ENCODE peak calls at places on chromosomes 1 and 21, in eight cellular contexts. One of them, this sample, is unnamed.

GRCh38 chr1:234188454-234188792 is 184.8 kb upstream of the COA6 start:
- DNase-seq in right lobe of liver: no peak
- DNase-seq in thoracic aorta: no peak
- DNase-seq in tibial artery: no peak
- DNase-seq in IMR-90: no peak
- DNase-seq in K562: no peak
- DNase-seq in astrocyte: no peak
- DNase-seq in heart left ventricle: no peak
- DNase-seq in this sample: no peak

GRCh38 chr1:207890136-207890738 is 20.7 kb downstream of the CD34 start:
- DNase-seq in tibial artery: peak; percentile 84
- DNase-seq in thoracic aorta: no peak
- DNase-seq in right lobe of liver: peak; percentile 65
- DNase-seq in heart left ventricle: peak; percentile 86
- DNase-seq in K562: no peak
- DNase-seq in IMR-90: peak; percentile 67
- DNase-seq in astrocyte: peak; percentile 79
- DNase-seq in this sample: no peak

GRCh38 chr1:236389253-236389652 is 4.8 kb upstream of the EDARADD start:
- DNase-seq in IMR-90: no peak
- DNase-seq in tibial artery: no peak
- DNase-seq in thoracic aorta: no peak
- DNase-seq in right lobe of liver: no peak
- DNase-seq in K562: no peak
- DNase-seq in heart left ventricle: no peak
- DNase-seq in astrocyte: no peak
- DNase-seq in this sample: no peak

GRCh38 chr1:16367968-16368910 is 1.2 kb downstream of the SZRD1 start:
- DNase-seq in IMR-90: peak; percentile 60
- DNase-seq in thoracic aorta: no peak
- DNase-seq in astrocyte: peak; percentile 55
- DNase-seq in tibial artery: no peak
- DNase-seq in right lobe of liver: no peak
- DNase-seq in K562: no peak
- DNase-seq in heart left ventricle: no peak
- DNase-seq in this sample: no peak

GRCh38 chr1:197671920-197672319 is 103.4 kb downstream of the DENND1B start:
- DNase-seq in heart left ventricle: no peak
- DNase-seq in IMR-90: no peak
- DNase-seq in tibial artery: no peak
- DNase-seq in right lobe of liver: no peak
- DNase-seq in astrocyte: no peak
- DNase-seq in thoracic aorta: no peak
- DNase-seq in K562: no peak
- DNase-seq in this sample: no peak

GRCh38 chr1:19682257-19682656 is 17.6 kb downstream of the HTR6 start:
- DNase-seq in astrocyte: peak; percentile 77
- DNase-seq in tibial artery: no peak
- DNase-seq in thoracic aorta: no peak
- DNase-seq in K562: no peak
- DNase-seq in heart left ventricle: peak; percentile 38
- DNase-seq in IMR-90: peak; percentile 93
- DNase-seq in right lobe of liver: no peak
- DNase-seq in this sample: no peak

GRCh38 chr1:225242611-225243010 is 185.2 kb downstream of the LBR start:
- DNase-seq in heart left ventricle: no peak
- DNase-seq in thoracic aorta: no peak
- DNase-seq in K562: no peak
- DNase-seq in astrocyte: no peak
- DNase-seq in tibial artery: no peak
- DNase-seq in IMR-90: no peak
- DNase-seq in right lobe of liver: no peak
- DNase-seq in this sample: no peak

GRCh38 chr21:28943631-28944030 is 49.0 kb downstream of the LTN1 start:
- DNase-seq in astrocyte: peak; percentile 2
- DNase-seq in K562: no peak
- DNase-seq in IMR-90: peak; percentile 28
- DNase-seq in thoracic aorta: no peak
- DNase-seq in tibial artery: no peak
- DNase-seq in heart left ventricle: no peak
- DNase-seq in right lobe of liver: no peak
- DNase-seq in this sample: no peak

GRCh38 chr1:62685431-62685859 is 2.7 kb downstream of the DOCK7 start:
- DNase-seq in heart left ventricle: no peak
- DNase-seq in right lobe of liver: no peak
- DNase-seq in astrocyte: peak; percentile 25
- DNase-seq in tibial artery: no peak
- DNase-seq in thoracic aorta: no peak
- DNase-seq in K562: peak; percentile 30
- DNase-seq in IMR-90: peak; percentile 41
- DNase-seq in this sample: no peak

GRCh38 chr1:121459235-121459634 is 274.5 kb downstream of the SRGAP2C start:
- DNase-seq in tibial artery: no peak
- DNase-seq in heart left ventricle: no peak
- DNase-seq in right lobe of liver: no peak
- DNase-seq in thoracic aorta: no peak
- DNase-seq in IMR-90: no peak
- DNase-seq in astrocyte: no peak
- DNase-seq in K562: no peak
- DNase-seq in this sample: no peak
- H3K27ac ChIP-seq in tibial artery: no peak overlapping the region
- H3K27ac ChIP-seq in heart left ventricle: no peak overlapping the region
- H3K27ac ChIP-seq in right lobe of liver: no peak overlapping the region
- H3K27ac ChIP-seq in thoracic aorta: no peak overlapping the region
- H3K27ac ChIP-seq in IMR-90: no peak overlapping the region
- H3K27ac ChIP-seq in astrocyte: no peak overlapping the region
- H3K27ac ChIP-seq in K562: no peak overlapping the region
- H3K27ac ChIP-seq in this sample: no peak overlapping the region

GRCh38 chr1:229133734-229134265 is 137.1 kb upstream of the RAB4A start:
- DNase-seq in K562: no peak
- DNase-seq in tibial artery: no peak
- DNase-seq in astrocyte: no peak
- DNase-seq in heart left ventricle: no peak
- DNase-seq in thoracic aorta: no peak
- DNase-seq in IMR-90: no peak
- DNase-seq in right lobe of liver: no peak
- DNase-seq in this sample: no peak
- H3K4me1 ChIP-seq in K562: no peaks in the 10 kb centered on the region
- H3K4me1 ChIP-seq in tibial artery: peaks cover 23% of the 10 kb centered on the region
- H3K4me1 ChIP-seq in astrocyte: no peaks in the 10 kb centered on the region
- H3K4me1 ChIP-seq in heart left ventricle: peaks cover 5% of the 10 kb centered on the region
- H3K4me1 ChIP-seq in thoracic aorta: no peaks in the 10 kb centered on the region
- H3K4me1 ChIP-seq in IMR-90: peaks cover 9% of the 10 kb centered on the region
- H3K4me1 ChIP-seq in right lobe of liver: peaks cover 8% of the 10 kb centered on the region
- H3K4me1 ChIP-seq in this sample: peaks cover 20% of the 10 kb centered on the region

DNA sequence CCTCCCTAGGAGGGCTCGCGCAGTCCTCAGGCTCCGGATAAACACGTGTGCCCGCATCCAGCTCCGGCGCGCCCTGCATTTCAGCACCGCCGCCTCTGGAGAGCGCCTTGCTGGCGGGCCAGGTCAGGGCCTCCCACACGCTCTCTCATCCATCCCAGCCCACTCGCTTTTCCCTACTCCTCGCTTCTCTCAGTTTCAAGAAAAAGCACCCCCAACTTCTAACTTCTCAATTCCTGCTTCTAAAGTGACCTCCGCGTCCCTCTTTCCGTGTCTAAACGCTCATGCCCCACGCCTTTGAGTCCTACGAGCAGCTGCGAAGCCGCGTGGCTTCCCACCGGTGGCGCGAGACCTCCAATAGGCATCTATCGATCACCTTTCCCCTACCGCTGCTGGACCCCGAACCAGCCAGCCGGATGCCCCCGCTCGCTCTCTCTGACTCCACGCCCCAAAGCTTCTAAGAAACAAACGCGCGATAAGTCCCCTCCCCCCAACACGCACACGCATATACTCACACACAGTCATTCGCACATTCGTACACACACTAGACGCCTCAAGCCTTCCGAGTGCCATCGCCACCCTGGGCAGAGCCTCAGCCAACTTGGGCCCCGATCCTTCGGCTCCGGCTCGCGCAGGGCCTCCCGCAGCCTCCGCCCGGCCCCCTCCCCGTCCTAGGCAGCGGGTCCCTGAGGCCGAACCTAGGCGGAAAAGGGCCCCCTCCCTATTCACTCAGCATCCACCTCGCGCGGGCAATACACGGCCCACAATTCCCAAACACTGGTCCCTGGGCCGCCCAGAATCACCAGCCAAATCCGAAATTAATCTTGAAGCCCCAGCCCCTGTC is 1.1 kb downstream of the NMNAT2 start:
- DNase-seq in tibial artery: peak; percentile 45
- DNase-seq in thoracic aorta: no peak
- DNase-seq in IMR-90: peak; percentile 43
- DNase-seq in astrocyte: peak; percentile 37
- DNase-seq in K562: peak; percentile 21
- DNase-seq in right lobe of liver: peak; percentile 68
- DNase-seq in heart left ventricle: peak; percentile 81
- DNase-seq in this sample: peak; percentile 70
- H3K4me3 ChIP-seq in tibial artery: peak overlapping the region; percentile 26
- H3K4me3 ChIP-seq in thoracic aorta: peak overlapping the region; percentile 64
- H3K4me3 ChIP-seq in IMR-90: no peak overlapping the region
- H3K4me3 ChIP-seq in astrocyte: peak overlapping the region; percentile 46
- H3K4me3 ChIP-seq in K562: no peak overlapping the region
- H3K4me3 ChIP-seq in right lobe of liver: no peak overlapping the region
- H3K4me3 ChIP-seq in heart left ventricle: peak overlapping the region; percentile 47
- H3K4me3 ChIP-seq in this sample: peak overlapping the region; percentile 27

DNA sequence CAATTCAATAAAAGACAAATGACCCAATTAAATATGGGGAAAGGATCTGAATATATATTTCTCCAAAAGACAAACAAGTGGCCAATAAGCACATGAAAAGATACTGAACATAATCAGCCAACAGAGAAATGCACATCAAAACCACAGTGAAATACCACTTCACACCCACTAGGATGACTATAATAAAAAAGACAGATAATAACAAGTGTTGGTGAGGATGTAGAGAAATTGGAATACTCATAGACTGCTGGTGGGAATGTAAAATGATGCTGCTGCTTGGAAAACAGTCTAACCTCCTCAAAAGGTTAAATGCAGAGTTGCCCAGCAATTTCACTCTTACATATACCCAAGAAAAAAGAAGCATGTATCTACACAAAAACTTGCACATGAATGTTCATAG is 48.9 kb downstream of the PIK3R3 start:
- DNase-seq in thoracic aorta: no peak
- DNase-seq in heart left ventricle: no peak
- DNase-seq in right lobe of liver: no peak
- DNase-seq in K562: no peak
- DNase-seq in astrocyte: no peak
- DNase-seq in IMR-90: no peak
- DNase-seq in tibial artery: no peak
- DNase-seq in this sample: no peak
- H3K27ac ChIP-seq in thoracic aorta: no peak overlapping the region
- H3K27ac ChIP-seq in heart left ventricle: no peak overlapping the region
- H3K27ac ChIP-seq in right lobe of liver: no peak overlapping the region
- H3K27ac ChIP-seq in K562: no peak overlapping the region
- H3K27ac ChIP-seq in astrocyte: no peak overlapping the region
- H3K27ac ChIP-seq in IMR-90: no peak overlapping the region
- H3K27ac ChIP-seq in tibial artery: no peak overlapping the region
- H3K27ac ChIP-seq in this sample: no peak overlapping the region